ENCODE peak calls at places on chromosomes 1 and 21, in four cellular contexts. V is small intestine, G is DND-41, N is lower lobe of right lung. L is an unnamed sample. For H3K27me3 and H3K4me1, the result is how much of the 10 kb centered on the place peaks cover.

GRCh38 chr1:223319373-223319772 is 44.6 kb downstream of the SUSD4 start:
- DNase-seq in V (no peak), G (no peak), N (no peak), L (no peak)

GRCh38 chr1:187474266-187474665 is 645.5 kb downstream of the PLA2G4A start:
- DNase-seq in N (no peak), G (no peak), V (peak), L (no peak)

GRCh38 chr1:36369061-36369470 is 16.7 kb downstream of the STK40 start:
- DNase-seq in G (peak), N (peak), V (peak), L (peak)

GRCh38 chr1:53111073-53111556 is 31.3 kb downstream of the SLC1A7 start:
- DNase-seq in G (no peak), V (peak), N (peak), L (no peak)

GRCh38 chr1:24702511-24703293 is 42.5 kb upstream of the CLIC4 start:
- DNase-seq in G (no peak), V (no peak), N (no peak), L (no peak)

GRCh38 chr1:52502789-52503188 is 50.1 kb downstream of the TUT4 start:
- DNase-seq in N (no peak), V (no peak), G (no peak), L (no peak)

GRCh38 chr1:166083887-166084286 is 82.9 kb downstream of the FAM78B start:
- DNase-seq in V (no peak), G (no peak), N (no peak), L (no peak)

GRCh38 chr1:230430499-230430898 is 4.4 kb upstream of the PGBD5 start:
- DNase-seq in V (no peak), G (no peak), N (no peak), L (no peak)

GRCh38 chr1:246566808-246567154 is 525 bp downstream of the CNST start:
- DNase-seq in V (no peak), N (no peak), G (no peak), L (no peak)

GRCh38 chr1:62294211-62294610 is 25.0 kb downstream of the KANK4 start:
- DNase-seq in V (no peak), N (no peak), G (peak), L (no peak)

DNA sequence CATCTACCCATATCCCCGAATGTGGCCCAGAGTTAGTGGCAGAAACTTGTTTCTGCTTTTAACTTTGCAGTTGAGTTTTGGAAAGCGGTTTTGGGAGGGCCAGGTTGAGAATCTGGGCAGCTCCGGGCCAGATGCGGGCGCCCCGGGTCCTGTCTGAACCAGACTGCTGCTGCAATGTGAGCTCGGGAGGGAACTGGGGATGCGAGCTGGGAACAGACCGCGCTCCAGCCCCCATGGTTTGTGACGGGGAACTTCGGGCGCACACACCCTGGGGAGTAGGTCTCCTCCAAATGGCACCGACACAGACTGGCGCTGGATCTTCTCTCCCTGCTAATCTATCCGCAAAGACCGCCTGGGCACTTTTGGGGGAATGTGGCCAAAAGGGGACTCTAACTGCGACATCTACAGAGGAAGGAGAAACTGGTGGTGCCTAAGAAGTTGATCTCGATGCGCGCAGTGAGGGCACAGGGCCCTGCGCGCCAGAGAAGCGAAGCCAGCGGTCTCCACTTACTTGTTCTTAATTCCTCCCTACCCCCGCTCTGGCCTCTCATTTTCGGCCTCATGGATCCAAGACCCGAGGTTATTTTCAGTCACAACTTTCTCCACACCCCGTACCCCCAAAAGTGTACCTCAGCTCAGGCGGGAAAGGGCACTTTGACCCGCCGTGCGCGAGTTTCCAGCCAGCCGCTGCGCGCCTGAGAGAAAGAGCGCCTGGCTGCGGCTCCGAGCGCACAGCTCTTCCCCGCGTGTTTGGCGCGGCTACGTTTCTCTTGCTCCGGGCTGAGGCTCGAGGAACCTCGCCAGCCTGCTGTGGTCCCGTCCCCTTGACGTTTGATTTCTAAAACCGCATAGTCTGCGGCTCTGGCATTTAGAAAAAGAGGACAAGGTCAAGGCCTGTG is 411.0 kb upstream of the ESRRG start:
- DNase-seq in G (no peak), N (no peak), V (no peak), L (no peak)
- H3K27me3 ChIP-seq in G (under half), N (half or more), V (under half), L (under half)

GRCh38 chr1:204359474-204360255 is at the start of gene PLEKHA6:
- DNase-seq in V (no peak), G (peak), N (no peak), L (no peak)

GRCh38 chr1:204361341-204361771 is 1.6 kb upstream of the PLEKHA6 start:
- DNase-seq in V (no peak), N (no peak), G (no peak), L (no peak)

GRCh38 chr1:204359131-204359473 is 627 bp downstream of the PLEKHA6 start:
- DNase-seq in G (no peak), V (no peak), N (no peak), L (no peak)

GRCh38 chr1:204361781-204362180 is 2.1 kb upstream of the PLEKHA6 start:
- DNase-seq in G (no peak), V (no peak), N (no peak), L (no peak)

DNA sequence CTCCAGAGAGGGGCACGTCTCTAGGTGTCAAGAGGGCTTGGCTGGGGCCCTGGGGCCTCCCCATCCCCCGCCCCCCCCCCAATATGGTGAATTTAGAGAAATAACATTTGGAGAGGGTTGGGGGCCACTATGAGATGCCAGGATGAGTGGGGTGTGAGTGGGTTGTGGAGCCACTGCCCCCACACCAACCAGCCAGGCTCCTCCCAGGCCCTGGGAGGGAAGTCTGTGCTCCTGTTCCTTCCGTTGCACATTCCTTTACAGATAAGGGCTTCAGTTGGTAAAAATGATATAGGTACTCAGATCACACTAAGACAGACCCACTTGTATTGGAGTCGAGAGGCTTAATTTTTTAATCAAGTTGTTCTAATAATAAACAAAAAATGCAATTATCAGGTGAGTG is 585 bp upstream of the PLEKHA6 start:
- DNase-seq in V (no peak), G (no peak), N (no peak), L (no peak)
- H3K4me1 ChIP-seq in V (under half), G (under half), N (under half), L (under half)

GRCh38 chr1:3912809-3913685 is 13.0 kb upstream of the C1orf174 start:
- DNase-seq in V (peak), N (peak), G (no peak), L (no peak)
- H3K4me3 ChIP-seq in V (no peak), N (no peak), G (no peak), L (no peak)

GRCh38 chr1:67166196-67166595 is at the start of gene IL23R:
- DNase-seq in G (no peak), V (no peak), N (no peak), L (no peak)
- H3K27me3 ChIP-seq in G (under half), V (under half), N (under half), L (under half)

GRCh38 chr1:101251504-101251903 is 14.7 kb downstream of the S1PR1 start:
- DNase-seq in V (no peak), N (no peak), G (no peak), L (no peak)

GRCh38 chr1:101257500-101258325 is 20.9 kb downstream of the S1PR1 start:
- DNase-seq in N (peak), V (peak), G (peak), L (no peak)

GRCh38 chr1:101250219-101250618 is 13.4 kb downstream of the S1PR1 start:
- DNase-seq in N (no peak), G (no peak), V (no peak), L (no peak)

GRCh38 chr1:101250656-101251272 is 13.9 kb downstream of the S1PR1 start:
- DNase-seq in V (no peak), G (no peak), N (no peak), L (no peak)

DNA sequence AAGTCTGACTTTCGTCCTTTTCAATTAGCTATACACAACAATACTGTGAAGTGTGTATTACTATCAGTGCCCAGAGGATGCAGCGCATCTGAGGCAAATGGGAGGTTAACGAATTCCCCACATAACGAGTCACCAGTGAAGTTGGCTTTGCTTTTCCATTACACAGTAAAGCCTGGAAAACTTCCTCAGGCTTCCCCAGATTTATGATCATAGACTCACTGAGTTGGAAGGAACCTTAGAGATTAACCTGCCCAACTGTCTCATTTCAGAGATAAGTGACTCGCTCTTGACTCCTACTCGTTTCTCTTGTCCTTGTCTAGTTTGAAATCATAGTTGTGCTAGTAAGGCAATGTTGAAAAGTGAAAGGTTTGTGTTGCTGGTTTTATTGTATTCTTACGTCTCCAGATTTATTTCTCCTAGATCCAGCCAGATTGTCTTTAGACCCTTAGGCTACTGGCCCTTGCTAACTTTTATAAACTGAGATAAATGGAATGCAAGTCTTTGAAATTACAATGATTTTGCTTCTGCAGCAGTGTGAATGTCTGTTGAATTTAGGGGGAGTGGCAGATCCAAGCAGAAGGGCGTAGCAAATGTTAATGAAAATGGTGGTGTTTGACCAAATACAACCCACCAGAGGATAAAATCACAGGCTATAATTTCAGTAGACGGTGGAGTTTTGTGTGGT is 17.3 kb downstream of the S1PR1 start:
- DNase-seq in N (no peak), V (no peak), G (no peak), L (no peak)
- H3K4me1 ChIP-seq in N (under half), V (under half), G (under half), L (under half)

GRCh38 chr1:205373022-205373421 is 16.3 kb upstream of the KLHDC8A start:
- DNase-seq in N (no peak), V (no peak), G (no peak), L (no peak)
- H3K4me3 ChIP-seq in N (no peak), V (no peak), G (no peak), L (no peak)

GRCh38 chr1:38029725-38030511 is 16.7 kb downstream of the POU3F1 start:
- DNase-seq in G (no peak), V (no peak), N (no peak), L (no peak)
- H3K27me3 ChIP-seq in G (under half), V (under half), N (under half), L (under half)

GRCh38 chr1:167747988-167748387 is 26.2 kb downstream of the MPZL1 start:
- DNase-seq in N (no peak), G (no peak), V (no peak), L (no peak)

GRCh38 chr1:167744901-167745300 is 23.1 kb downstream of the MPZL1 start:
- DNase-seq in V (no peak), N (no peak), G (no peak), L (no peak)

GRCh38 chr1:167746988-167747655 is 25.3 kb downstream of the MPZL1 start:
- DNase-seq in N (no peak), G (no peak), V (no peak), L (no peak)

GRCh38 chr1:167748901-167749300 is 27.1 kb downstream of the MPZL1 start:
- DNase-seq in V (no peak), N (no peak), G (no peak), L (no peak)

GRCh38 chr1:167746013-167746672 is 24.4 kb downstream of the MPZL1 start:
- DNase-seq in V (no peak), N (no peak), G (no peak), L (no peak)
- H3K4me1 ChIP-seq in V (under half), N (under half), G (under half), L (under half)

GRCh38 chr21:37371041-37371397 is 4.4 kb downstream of the DYRK1A start:
- DNase-seq in V (no peak), G (no peak), N (no peak), L (no peak)
- H3K4me3 ChIP-seq in V (no peak), G (peak), N (no peak), L (peak)

DNA sequence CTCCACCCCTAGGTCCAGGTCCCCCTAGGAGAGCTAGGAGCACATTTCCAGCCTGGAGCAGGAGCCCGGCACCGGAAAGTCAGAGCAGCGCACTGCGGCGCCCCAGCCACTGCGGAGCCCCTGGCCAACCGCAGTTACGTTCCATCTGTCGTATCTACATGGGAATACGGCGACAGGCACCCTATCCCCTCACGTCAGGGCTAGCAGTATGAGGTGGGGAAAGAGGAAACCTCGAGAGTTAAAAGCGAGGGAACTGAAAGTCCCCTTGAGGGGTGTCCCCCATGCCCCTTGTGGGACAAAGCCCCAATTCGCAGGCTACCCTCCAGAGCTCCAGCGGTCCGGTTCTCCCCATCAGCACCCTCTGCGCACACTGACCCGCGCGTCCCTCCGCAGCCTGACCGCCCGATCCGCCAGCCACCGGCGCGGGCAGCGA is 995 bp downstream of the COLGALT2 start:
- DNase-seq in G (no peak), V (no peak), N (peak), L (peak)
- H3K27me3 ChIP-seq in G (under half), V (under half), N (under half), L (under half)

L was measured in CD8-positive, alpha-beta T cell.